ENCODE peak calls at places on chromosome 11, in six cellular contexts. W is stimulated activated CD8-positive, alpha-beta memory T cell treated with anti-CD3 and anti-CD28 coated beads, Interleukin-15, amount 100 ng/mL, for 4 hours; D is germinal center; J is IMR-90; Z is left cardiac atrium; F is activated CD4-positive, alpha-beta T cell treated with anti-CD3 and anti-CD28 coated beads for 24 hours. A is an unnamed sample.

GRCh38 chr11:112226062-112226921 is at the start of gene PTS:
- DNase-seq in W (peak; percentile 71), D (peak; percentile 95), J (peak; percentile 82), Z (peak; percentile 92), F (peak; percentile 68), A (peak; percentile 72)

GRCh38 chr11:44986315-44986714 is 35.6 kb upstream of the TP53I11 start:
- DNase-seq in W (no peak), D (no peak), J (no peak), Z (no peak), F (no peak), A (no peak)

GRCh38 chr11:1205121-1205986 is 17.5 kb upstream of the MUC5B start:
- DNase-seq in W (no peak), D (no peak), J (no peak), Z (peak; percentile 11), F (no peak), A (no peak)

GRCh38 chr11:106092446-106092845 is 15.0 kb downstream of the AASDHPPT start:
- DNase-seq in W (no peak), D (no peak), J (no peak), Z (no peak), F (no peak), A (no peak)

GRCh38 chr11:70934999-70935768 is 317.2 kb downstream of the SHANK2 start:
- DNase-seq in W (no peak), D (no peak), J (peak; percentile 7), Z (no peak), F (no peak), A (peak; percentile 28)

GRCh38 chr11:118055966-118056365 is 20.9 kb upstream of the TMPRSS4 start:
- DNase-seq in W (no peak), D (no peak), J (no peak), Z (no peak), F (no peak), A (no peak)

GRCh38 chr11:69003301-69003865 is 9.7 kb downstream of the MRGPRF start:
- DNase-seq in W (no peak), D (no peak), J (no peak), Z (no peak), F (no peak), A (no peak)

GRCh38 chr11:124669193-124669592 is 4.3 kb downstream of the SIAE start:
- DNase-seq in W (no peak), D (peak; percentile 62), J (peak; percentile 54), Z (peak; percentile 26), F (no peak), A (peak; percentile 28)

GRCh38 chr11:59801160-59801706 is 9.3 kb downstream of the MRPL16 start:
- DNase-seq in W (no peak), D (no peak), J (no peak), Z (no peak), F (no peak), A (no peak)

GRCh38 chr11:117071344-117071787 is 26.9 kb downstream of the SIK3 start:
- DNase-seq in W (no peak), D (no peak), J (no peak), Z (peak; percentile 42), F (no peak), A (no peak)

GRCh38 chr11:79244175-79244804 is 196.5 kb downstream of the TENM4 start:
- DNase-seq in W (no peak), D (no peak), J (peak; percentile 97), Z (no peak), F (no peak), A (no peak)

GRCh38 chr11:130315354-130315970 is 745 bp upstream of the ZBTB44 start:
- DNase-seq in W (peak; percentile 6), D (peak; percentile 80), J (no peak), Z (peak; percentile 27), F (peak; percentile 26), A (no peak)

GRCh38 chr11:44398266-44399045 is 88.5 kb upstream of the ALX4 start:
- DNase-seq in W (no peak), D (no peak), J (no peak), Z (no peak), F (no peak), A (no peak)

GRCh38 chr11:14266622-14267021 is 92.4 kb downstream of the RRAS2 start:
- DNase-seq in W (no peak), D (no peak), J (no peak), Z (no peak), F (no peak), A (no peak)

GRCh38 chr11:44770401-44770800 is 43.6 kb downstream of the TSPAN18 start:
- DNase-seq in W (no peak), D (no peak), J (no peak), Z (no peak), F (no peak), A (no peak)

GRCh38 chr11:62548545-62549335 is 2.1 kb upstream of the AHNAK start:
- DNase-seq in W (no peak), D (no peak), J (no peak), Z (peak; percentile 76), F (no peak), A (no peak)

GRCh38 chr11:120446802-120447201 is 64.7 kb upstream of the GRIK4 start:
- DNase-seq in W (no peak), D (no peak), J (no peak), Z (no peak), F (no peak), A (no peak)

GRCh38 chr11:103297900-103298299 is 188.7 kb downstream of the DYNC2H1 start:
- DNase-seq in W (no peak), D (no peak), J (no peak), Z (no peak), F (no peak), A (no peak)

GRCh38 chr11:116694017-116694725 is 78.6 kb downstream of the BUD13 start:
- DNase-seq in W (no peak), D (no peak), J (no peak), Z (no peak), F (no peak), A (no peak)

GRCh38 chr11:24585192-24585591 is 88.3 kb downstream of the LUZP2 start:
- DNase-seq in W (no peak), D (no peak), J (peak; percentile 13), Z (no peak), F (no peak), A (no peak)

GRCh38 chr11:47175746-47176327 is 842 bp downstream of the ARFGAP2 start:
- DNase-seq in W (no peak), D (no peak), J (no peak), Z (no peak), F (no peak), A (no peak)

A was measured in HCT116.